ENCODE peak calls at places on chromosome 14, in seven cellular contexts. One of them, this sample, is unnamed.

GRCh38 chr14:54189358-54190354 is 207.2 kb upstream of the CDKN3 start:
- DNase-seq in heart right ventricle: no peak
- DNase-seq in ovary: no peak
- DNase-seq in PC-9: peak; percentile 36
- DNase-seq in sigmoid colon: no peak
- DNase-seq in psoas muscle: no peak
- DNase-seq in transverse colon: no peak
- DNase-seq in this sample: no peak

GRCh38 chr14:52514046-52514811 is 38.1 kb downstream of the TXNDC16 start:
- DNase-seq in heart right ventricle: no peak
- DNase-seq in ovary: no peak
- DNase-seq in PC-9: no peak
- DNase-seq in sigmoid colon: no peak
- DNase-seq in psoas muscle: no peak
- DNase-seq in transverse colon: no peak
- DNase-seq in this sample: no peak

GRCh38 chr14:97854918-97855317 is 1057.7 kb downstream of the VRK1 start:
- DNase-seq in heart right ventricle: no peak
- DNase-seq in ovary: no peak
- DNase-seq in PC-9: no peak
- DNase-seq in sigmoid colon: no peak
- DNase-seq in psoas muscle: no peak
- DNase-seq in transverse colon: no peak
- DNase-seq in this sample: no peak

GRCh38 chr14:69317780-69318179 is 57.8 kb downstream of the GALNT16 start:
- DNase-seq in heart right ventricle: no peak
- DNase-seq in ovary: no peak
- DNase-seq in PC-9: no peak
- DNase-seq in sigmoid colon: no peak
- DNase-seq in psoas muscle: no peak
- DNase-seq in transverse colon: peak; percentile 11
- DNase-seq in this sample: peak; percentile 26

GRCh38 chr14:99057684-99058083 is 214.3 kb downstream of the BCL11B start:
- DNase-seq in heart right ventricle: no peak
- DNase-seq in ovary: no peak
- DNase-seq in PC-9: no peak
- DNase-seq in sigmoid colon: no peak
- DNase-seq in psoas muscle: no peak
- DNase-seq in transverse colon: no peak
- DNase-seq in this sample: no peak

GRCh38 chr14:70707138-70708038 is 65.7 kb downstream of the TTC9 start:
- DNase-seq in heart right ventricle: no peak
- DNase-seq in ovary: peak; percentile 40
- DNase-seq in PC-9: peak; percentile 92
- DNase-seq in sigmoid colon: no peak
- DNase-seq in psoas muscle: no peak
- DNase-seq in transverse colon: no peak
- DNase-seq in this sample: no peak

GRCh38 chr14:106622200-106622745 is 1095.9 kb downstream of the TMEM121 start:
- DNase-seq in heart right ventricle: no peak
- DNase-seq in ovary: no peak
- DNase-seq in PC-9: no peak
- DNase-seq in sigmoid colon: no peak
- DNase-seq in psoas muscle: no peak
- DNase-seq in transverse colon: peak; percentile 7
- DNase-seq in this sample: no peak

GRCh38 chr14:54251356-54251755 is 145.5 kb upstream of the CDKN3 start:
- DNase-seq in heart right ventricle: no peak
- DNase-seq in ovary: no peak
- DNase-seq in PC-9: no peak
- DNase-seq in sigmoid colon: no peak
- DNase-seq in psoas muscle: no peak
- DNase-seq in transverse colon: no peak
- DNase-seq in this sample: no peak

GRCh38 chr14:101495827-101496778 is 65.2 kb upstream of the DIO3 start:
- DNase-seq in heart right ventricle: no peak
- DNase-seq in ovary: peak; percentile 74
- DNase-seq in PC-9: no peak
- DNase-seq in sigmoid colon: peak; percentile 54
- DNase-seq in psoas muscle: no peak
- DNase-seq in transverse colon: peak; percentile 3
- DNase-seq in this sample: peak; percentile 9

DNA sequence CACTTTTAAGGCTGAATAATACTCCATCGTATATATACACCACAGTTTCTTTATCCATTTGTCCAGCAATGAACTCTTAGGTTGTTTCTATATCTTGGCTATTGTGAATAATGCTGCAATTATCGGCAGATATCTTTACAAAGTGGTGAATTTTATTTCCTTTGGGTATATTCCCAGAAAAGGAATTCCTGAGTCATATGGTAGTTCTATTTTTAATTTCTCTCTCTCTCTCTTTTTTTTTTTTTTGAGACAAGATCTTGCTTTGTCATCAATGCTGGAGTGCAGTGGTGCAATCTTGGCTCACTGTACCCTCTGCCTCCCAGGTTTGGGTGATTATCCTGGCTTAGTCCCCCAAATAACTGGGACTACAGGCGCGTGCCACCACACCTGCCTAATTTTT is 98.6 kb downstream of the EFCAB11 start:
- DNase-seq in heart right ventricle: no peak
- DNase-seq in ovary: no peak
- DNase-seq in PC-9: no peak
- DNase-seq in sigmoid colon: no peak
- DNase-seq in psoas muscle: no peak
- DNase-seq in transverse colon: no peak
- DNase-seq in this sample: no peak
- H3K4me3 ChIP-seq in heart right ventricle: no peak overlapping the region
- H3K4me3 ChIP-seq in ovary: no peak overlapping the region
- H3K4me3 ChIP-seq in PC-9: no peak overlapping the region
- H3K4me3 ChIP-seq in sigmoid colon: no peak overlapping the region
- H3K4me3 ChIP-seq in psoas muscle: no peak overlapping the region
- H3K4me3 ChIP-seq in transverse colon: no peak overlapping the region
- H3K4me3 ChIP-seq in this sample: no peak overlapping the region

DNA sequence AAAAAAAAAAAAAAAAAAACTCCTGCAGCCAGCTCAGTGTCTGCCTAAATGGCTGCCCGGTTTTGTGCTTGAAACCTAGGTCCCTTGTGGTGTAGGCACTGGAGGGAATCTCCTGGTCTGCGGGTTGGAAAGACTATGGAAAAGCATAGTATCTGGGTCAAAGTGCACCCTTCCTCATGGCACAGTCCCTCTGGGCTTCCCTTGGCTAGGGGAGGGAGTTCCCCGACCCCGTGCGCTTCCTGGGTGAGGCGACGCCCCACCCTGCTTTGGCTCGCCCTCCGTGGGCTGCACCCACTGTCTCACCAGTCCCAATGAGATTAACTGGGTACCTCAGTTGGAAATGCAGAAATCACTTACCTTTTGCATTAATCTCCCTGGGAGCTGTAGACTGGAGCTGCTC is 14.3 kb downstream of the PTCSC3 start:
- DNase-seq in heart right ventricle: no peak
- DNase-seq in ovary: no peak
- DNase-seq in PC-9: no peak
- DNase-seq in sigmoid colon: no peak
- DNase-seq in psoas muscle: no peak
- DNase-seq in transverse colon: peak; percentile 11
- DNase-seq in this sample: no peak
- H3K4me3 ChIP-seq in heart right ventricle: no peak overlapping the region
- H3K4me3 ChIP-seq in ovary: no peak overlapping the region
- H3K4me3 ChIP-seq in PC-9: peak overlapping the region; percentile 52
- H3K4me3 ChIP-seq in sigmoid colon: no peak overlapping the region
- H3K4me3 ChIP-seq in psoas muscle: no peak overlapping the region
- H3K4me3 ChIP-seq in transverse colon: no peak overlapping the region
- H3K4me3 ChIP-seq in this sample: no peak overlapping the region

GRCh38 chr14:102594514-102595175 is 2.2 kb downstream of the RCOR1 start:
- DNase-seq in heart right ventricle: peak; percentile 78
- DNase-seq in ovary: peak; percentile 52
- DNase-seq in PC-9: peak; percentile 80
- DNase-seq in sigmoid colon: peak; percentile 81
- DNase-seq in psoas muscle: peak; percentile 62
- DNase-seq in transverse colon: peak; percentile 85
- DNase-seq in this sample: peak; percentile 42
- H3K4me3 ChIP-seq in heart right ventricle: no peak overlapping the region
- H3K4me3 ChIP-seq in ovary: no peak overlapping the region
- H3K4me3 ChIP-seq in PC-9: peak overlapping the region; percentile 90
- H3K4me3 ChIP-seq in sigmoid colon: peak overlapping the region; percentile 91
- H3K4me3 ChIP-seq in psoas muscle: peak overlapping the region; percentile 93
- H3K4me3 ChIP-seq in transverse colon: peak overlapping the region; percentile 80
- H3K4me3 ChIP-seq in this sample: no peak overlapping the region

DNA sequence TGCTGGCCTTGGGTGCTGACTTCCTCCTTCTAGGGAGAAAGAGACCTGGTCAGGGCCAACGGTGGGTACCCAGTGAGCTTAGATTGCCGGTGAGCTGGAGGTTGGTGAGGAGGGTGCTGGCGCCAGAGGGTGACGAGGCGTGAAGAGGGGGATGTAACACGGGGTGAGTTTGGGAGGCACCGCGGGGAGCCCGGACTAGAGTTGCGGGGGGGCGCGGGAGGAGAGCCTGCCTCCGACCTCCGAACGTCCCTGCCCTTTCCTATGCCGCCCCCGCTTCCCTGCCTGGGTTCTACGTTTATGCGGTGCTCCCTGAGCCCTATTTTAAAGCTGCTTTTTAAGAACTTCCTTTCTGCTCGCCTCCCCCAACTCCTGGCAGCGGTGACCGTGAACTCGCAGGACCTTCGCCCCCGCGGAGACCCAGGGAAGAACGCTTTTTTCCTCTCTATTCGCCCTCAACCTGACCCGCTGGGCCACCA is 18.6 kb downstream of the OR6S1 start:
- DNase-seq in heart right ventricle: no peak
- DNase-seq in ovary: peak; percentile 61
- DNase-seq in PC-9: no peak
- DNase-seq in sigmoid colon: no peak
- DNase-seq in psoas muscle: no peak
- DNase-seq in transverse colon: no peak
- DNase-seq in this sample: no peak
- H3K4me3 ChIP-seq in heart right ventricle: no peak overlapping the region
- H3K4me3 ChIP-seq in ovary: no peak overlapping the region
- H3K4me3 ChIP-seq in PC-9: no peak overlapping the region
- H3K4me3 ChIP-seq in sigmoid colon: no peak overlapping the region
- H3K4me3 ChIP-seq in psoas muscle: peak overlapping the region; percentile 46
- H3K4me3 ChIP-seq in transverse colon: no peak overlapping the region
- H3K4me3 ChIP-seq in this sample: no peak overlapping the region

GRCh38 chr14:74953686-74954085 is 1.7 kb downstream of the PGF start:
- DNase-seq in heart right ventricle: no peak
- DNase-seq in ovary: no peak
- DNase-seq in PC-9: no peak
- DNase-seq in sigmoid colon: no peak
- DNase-seq in psoas muscle: no peak
- DNase-seq in transverse colon: no peak
- DNase-seq in this sample: no peak
- H3K4me3 ChIP-seq in heart right ventricle: no peak overlapping the region
- H3K4me3 ChIP-seq in ovary: no peak overlapping the region
- H3K4me3 ChIP-seq in PC-9: no peak overlapping the region
- H3K4me3 ChIP-seq in sigmoid colon: peak overlapping the region; percentile 47
- H3K4me3 ChIP-seq in psoas muscle: peak overlapping the region; percentile 66
- H3K4me3 ChIP-seq in transverse colon: no peak overlapping the region
- H3K4me3 ChIP-seq in this sample: peak overlapping the region; percentile 33

GRCh38 chr14:32306549-32306948 is 22.5 kb upstream of the AKAP6 start:
- DNase-seq in heart right ventricle: no peak
- DNase-seq in ovary: no peak
- DNase-seq in PC-9: no peak
- DNase-seq in sigmoid colon: no peak
- DNase-seq in psoas muscle: no peak
- DNase-seq in transverse colon: no peak
- DNase-seq in this sample: no peak

GRCh38 chr14:32312010-32312331 is 17.1 kb upstream of the AKAP6 start:
- DNase-seq in heart right ventricle: no peak
- DNase-seq in ovary: no peak
- DNase-seq in PC-9: no peak
- DNase-seq in sigmoid colon: no peak
- DNase-seq in psoas muscle: no peak
- DNase-seq in transverse colon: no peak
- DNase-seq in this sample: no peak

GRCh38 chr14:32313977-32314376 is 15.1 kb upstream of the AKAP6 start:
- DNase-seq in heart right ventricle: no peak
- DNase-seq in ovary: no peak
- DNase-seq in PC-9: no peak
- DNase-seq in sigmoid colon: no peak
- DNase-seq in psoas muscle: no peak
- DNase-seq in transverse colon: peak; percentile 13
- DNase-seq in this sample: no peak

GRCh38 chr14:32307881-32308582 is 21.1 kb upstream of the AKAP6 start:
- DNase-seq in heart right ventricle: no peak
- DNase-seq in ovary: no peak
- DNase-seq in PC-9: peak; percentile 51
- DNase-seq in sigmoid colon: no peak
- DNase-seq in psoas muscle: no peak
- DNase-seq in transverse colon: peak; percentile 62
- DNase-seq in this sample: no peak

GRCh38 chr14:32311294-32312009 is 17.6 kb upstream of the AKAP6 start:
- DNase-seq in heart right ventricle: no peak
- DNase-seq in ovary: no peak
- DNase-seq in PC-9: peak; percentile 37
- DNase-seq in sigmoid colon: no peak
- DNase-seq in psoas muscle: no peak
- DNase-seq in transverse colon: no peak
- DNase-seq in this sample: no peak
- H3K4me3 ChIP-seq in heart right ventricle: no peak overlapping the region
- H3K4me3 ChIP-seq in ovary: no peak overlapping the region
- H3K4me3 ChIP-seq in PC-9: no peak overlapping the region
- H3K4me3 ChIP-seq in sigmoid colon: no peak overlapping the region
- H3K4me3 ChIP-seq in psoas muscle: no peak overlapping the region
- H3K4me3 ChIP-seq in transverse colon: no peak overlapping the region
- H3K4me3 ChIP-seq in this sample: no peak overlapping the region

GRCh38 chr14:38208825-38209562 is 1.3 kb downstream of the SSTR1 start:
- DNase-seq in heart right ventricle: peak; percentile 6
- DNase-seq in ovary: no peak
- DNase-seq in PC-9: no peak
- DNase-seq in sigmoid colon: no peak
- DNase-seq in psoas muscle: peak; percentile 16
- DNase-seq in transverse colon: peak; percentile 83
- DNase-seq in this sample: no peak
- H3K4me3 ChIP-seq in heart right ventricle: peak overlapping the region; percentile 41
- H3K4me3 ChIP-seq in ovary: peak overlapping the region; percentile 28
- H3K4me3 ChIP-seq in PC-9: peak overlapping the region; percentile 48
- H3K4me3 ChIP-seq in sigmoid colon: peak overlapping the region; percentile 23
- H3K4me3 ChIP-seq in psoas muscle: peak overlapping the region; percentile 62
- H3K4me3 ChIP-seq in transverse colon: peak overlapping the region; percentile 41
- H3K4me3 ChIP-seq in this sample: peak overlapping the region; percentile 29

GRCh38 chr14:76767681-76768055 is 6.4 kb downstream of the VASH1 start:
- DNase-seq in heart right ventricle: no peak
- DNase-seq in ovary: no peak
- DNase-seq in PC-9: no peak
- DNase-seq in sigmoid colon: no peak
- DNase-seq in psoas muscle: no peak
- DNase-seq in transverse colon: no peak
- DNase-seq in this sample: no peak
- H3K4me3 ChIP-seq in heart right ventricle: no peak overlapping the region
- H3K4me3 ChIP-seq in ovary: no peak overlapping the region
- H3K4me3 ChIP-seq in PC-9: no peak overlapping the region
- H3K4me3 ChIP-seq in sigmoid colon: no peak overlapping the region
- H3K4me3 ChIP-seq in psoas muscle: no peak overlapping the region
- H3K4me3 ChIP-seq in transverse colon: no peak overlapping the region
- H3K4me3 ChIP-seq in this sample: no peak overlapping the region

DNA sequence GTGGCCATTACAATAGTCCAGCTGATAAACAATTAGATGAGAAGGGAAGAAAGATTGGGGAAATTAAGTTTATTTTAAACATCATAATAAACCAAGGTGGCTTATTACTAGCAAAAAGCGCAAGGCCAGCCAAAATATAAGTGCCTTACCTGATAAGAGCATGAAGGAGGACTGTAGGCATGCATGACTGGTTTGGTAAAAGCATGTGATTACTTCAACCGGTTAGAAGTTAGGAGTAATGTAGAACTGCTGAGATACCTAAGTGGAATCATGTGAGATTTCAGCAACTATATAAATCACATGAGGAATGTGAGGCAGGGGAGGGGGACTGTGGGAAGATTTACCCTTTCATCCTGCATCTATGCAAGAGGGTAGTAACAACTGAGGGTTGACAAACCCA is 59.7 kb upstream of the CCDC196 start:
- DNase-seq in heart right ventricle: no peak
- DNase-seq in ovary: no peak
- DNase-seq in PC-9: peak; percentile 11
- DNase-seq in sigmoid colon: no peak
- DNase-seq in psoas muscle: no peak
- DNase-seq in transverse colon: no peak
- DNase-seq in this sample: no peak
- H3K4me3 ChIP-seq in heart right ventricle: no peak overlapping the region
- H3K4me3 ChIP-seq in ovary: no peak overlapping the region
- H3K4me3 ChIP-seq in PC-9: no peak overlapping the region
- H3K4me3 ChIP-seq in sigmoid colon: no peak overlapping the region
- H3K4me3 ChIP-seq in psoas muscle: no peak overlapping the region
- H3K4me3 ChIP-seq in transverse colon: no peak overlapping the region
- H3K4me3 ChIP-seq in this sample: no peak overlapping the region

This sample was measured in uterus.